ENCODE peak calls at places on chromosomes 7 and 10, in nine cellular contexts. L is nephron progenitor cell, G is activated B cell treated with CpG ODN at 0.5 μM for 24 hours, F is neural progenitor cell, M is PC-3, B is pancreas, Y is endothelial cell of umbilical vein, N is dorsolateral prefrontal cortex, T is neural crest cell. O is an unnamed sample.

GRCh38 chr7:151010307-151011096 is 13.8 kb downstream of the ATG9B start:
- DNase-seq in L (peak; percentile 54), G (no peak), F (peak; percentile 79), M (no peak), B (no peak), Y (no peak), N (no peak), T (no peak), O (no peak)

GRCh38 chr7:79781716-79782115 is 328.2 kb upstream of the MAGI2 start:
- DNase-seq in L (no peak), G (no peak), F (no peak), M (no peak), B (no peak), Y (peak; percentile 10), N (no peak), T (no peak), O (no peak)

GRCh38 chr10:93999401-93999851 is 5.7 kb downstream of the PLCE1 start:
- DNase-seq in L (peak; percentile 10), G (no peak), F (peak; percentile 14), M (no peak), B (peak; percentile 37), Y (no peak), N (no peak), T (no peak), O (peak; percentile 85)

GRCh38 chr10:8174762-8175161 is 120.3 kb downstream of the GATA3 start:
- DNase-seq in L (peak; percentile 65), G (no peak), F (peak; percentile 56), M (peak; percentile 19), B (no peak), Y (no peak), N (no peak), T (no peak), O (no peak)

GRCh38 chr10:96025566-96025965 is 17.8 kb upstream of the CCNJ start:
- DNase-seq in L (peak; percentile 23), G (no peak), F (peak; percentile 37), M (peak; percentile 26), B (no peak), Y (peak; percentile 21), N (no peak), T (no peak), O (no peak)

GRCh38 chr7:23065974-23066373 is 39.6 kb upstream of the KLHL7 start:
- DNase-seq in L (no peak), G (no peak), F (no peak), M (no peak), B (no peak), Y (no peak), N (no peak), T (no peak), O (no peak)

GRCh38 chr7:45173596-45174327 is 16.2 kb downstream of the RAMP3 start:
- DNase-seq in L (no peak), G (no peak), F (no peak), M (no peak), B (no peak), Y (no peak), N (peak; percentile 17), T (no peak), O (no peak)

GRCh38 chr7:25662881-25663588 is 434.7 kb upstream of the NPVF start:
- DNase-seq in L (no peak), G (no peak), F (no peak), M (no peak), B (no peak), Y (no peak), N (no peak), T (no peak), O (peak; percentile 60)

GRCh38 chr10:11683529-11684320 is 58.5 kb upstream of the ECHDC3 start:
- DNase-seq in L (no peak), G (no peak), F (no peak), M (peak; percentile 1), B (no peak), Y (no peak), N (no peak), T (no peak), O (no peak)

GRCh38 chr7:116162992-116163391 is 47.3 kb upstream of the TES start:
- DNase-seq in L (no peak), G (no peak), F (peak; percentile 29), M (peak; percentile 28), B (no peak), Y (no peak), N (no peak), T (no peak), O (no peak)

DNA sequence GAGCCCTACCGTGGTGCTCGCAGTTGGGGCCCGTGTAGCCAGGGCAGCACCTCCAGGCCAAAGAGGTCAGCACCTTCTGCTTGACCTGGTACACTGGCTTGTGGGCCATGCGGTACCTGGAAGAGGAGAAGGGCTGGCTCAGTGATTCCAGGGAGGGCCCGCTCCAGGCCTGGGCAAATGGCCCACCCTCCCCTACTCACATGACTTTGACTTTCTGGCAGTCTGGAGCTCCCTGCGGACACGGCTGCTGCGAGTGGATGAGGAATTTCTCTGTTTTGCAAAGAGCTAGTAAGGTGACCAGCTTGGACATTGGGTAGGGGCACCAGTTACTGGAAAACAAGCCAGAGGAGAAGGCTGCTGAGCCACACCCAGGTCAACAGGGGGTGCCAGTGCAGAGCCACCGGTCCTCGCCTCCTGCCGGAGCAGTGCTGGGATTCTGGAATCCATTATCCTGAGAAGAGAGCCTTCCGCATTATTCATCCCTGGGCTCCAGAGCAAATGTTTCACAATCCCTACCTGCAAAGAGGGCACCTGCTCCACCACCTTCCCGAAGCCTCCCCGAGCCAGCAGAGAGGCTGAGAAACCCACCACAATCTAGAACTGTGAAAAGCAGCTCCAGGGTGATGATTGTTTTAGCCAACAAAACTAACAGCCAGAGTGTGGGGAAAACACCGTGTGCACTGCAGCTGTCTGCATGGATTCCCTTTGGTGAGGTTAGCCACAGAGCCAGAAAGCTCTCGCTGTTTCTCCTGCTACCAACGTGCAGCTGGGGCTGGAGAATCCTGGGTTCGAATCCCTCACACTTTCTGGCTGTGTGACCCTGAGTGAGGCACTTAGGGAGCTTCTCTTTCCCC is 11.8 kb downstream of the MMRN2 start:
- DNase-seq in L (peak; percentile 49), G (no peak), F (peak; percentile 79), M (no peak), B (no peak), Y (no peak), N (no peak), T (no peak), O (no peak)
- TF ChIP-seq CTCF in L (peak; percentile 42), G (no peak), F (peak; percentile 68), M (no peak), B (no peak), Y (peak; percentile 7), N (no peak), T (no peak), O (peak; percentile 16)

GRCh38 chr10:112131996-112132395 is 51.6 kb downstream of the GPAM start:
- DNase-seq in L (no peak), G (no peak), F (no peak), M (no peak), B (no peak), Y (no peak), N (no peak), T (no peak), O (no peak)
- TF ChIP-seq CTCF in L (no peak), G (no peak), F (no peak), M (no peak), B (no peak), Y (no peak), N (no peak), T (no peak), O (no peak)

GRCh38 chr7:48299580-48300169 is 128.4 kb downstream of the ABCA13 start:
- DNase-seq in L (peak; percentile 75), G (no peak), F (peak; percentile 77), M (peak; percentile 88), B (peak; percentile 42), Y (peak; percentile 55), N (peak; percentile 63), T (peak; percentile 74), O (peak; percentile 31)
- TF ChIP-seq CTCF in L (peak; percentile 87), G (no peak), F (peak; percentile 85), M (peak; percentile 88), B (peak; percentile 40), Y (peak; percentile 63), N (peak; percentile 78), T (peak; percentile 91), O (peak; percentile 50)

DNA sequence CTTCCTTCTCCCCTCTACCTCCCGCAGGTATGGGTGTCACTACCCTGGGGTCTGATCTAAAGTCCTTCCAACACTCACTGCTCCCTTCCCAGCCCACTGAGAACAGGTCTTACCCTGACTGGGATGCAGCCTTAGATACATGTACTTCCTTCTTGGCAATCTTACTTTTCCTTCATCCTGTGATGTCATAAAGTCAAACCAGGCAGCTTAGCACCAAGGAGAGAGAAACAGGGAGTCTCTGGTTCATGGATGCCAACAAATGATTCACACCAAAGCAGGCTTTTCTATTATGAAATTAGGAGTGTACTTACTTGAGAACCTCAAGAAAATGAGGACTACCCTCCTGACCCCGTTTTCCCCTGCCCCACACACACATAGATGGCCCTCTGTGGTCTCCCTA is 111.0 kb upstream of the KMT2E start:
- DNase-seq in L (no peak), G (no peak), F (no peak), M (no peak), B (no peak), Y (no peak), N (no peak), T (no peak), O (no peak)
- TF ChIP-seq CTCF in L (no peak), G (no peak), F (no peak), M (no peak), B (no peak), Y (no peak), N (no peak), T (no peak), O (no peak)

DNA sequence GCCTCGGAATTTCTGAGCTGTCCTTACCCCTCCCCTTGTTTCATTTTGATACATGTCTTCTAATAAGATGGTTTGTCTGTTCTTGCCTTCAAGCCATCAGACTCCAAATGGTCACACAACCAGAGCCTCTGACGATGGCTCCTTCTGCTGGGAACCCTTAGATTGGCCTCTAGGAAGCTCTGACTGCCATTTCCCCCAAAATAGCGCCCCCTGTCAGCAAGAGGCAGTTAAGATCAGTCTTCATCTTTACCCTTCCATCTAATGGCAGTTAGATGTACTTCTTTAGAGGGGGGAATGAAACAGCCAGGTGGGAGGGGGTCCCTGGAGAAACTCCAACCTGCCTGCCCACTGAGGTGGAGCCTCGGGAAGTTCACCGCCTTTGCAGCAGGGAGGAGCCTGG is 85.8 kb upstream of the GPR22 start:
- DNase-seq in L (no peak), G (no peak), F (no peak), M (no peak), B (no peak), Y (no peak), N (no peak), T (no peak), O (no peak)
- TF ChIP-seq CTCF in L (no peak), G (no peak), F (no peak), M (peak; percentile 40), B (no peak), Y (peak; percentile 8), N (no peak), T (no peak), O (no peak)

O was measured in breast epithelium.